ENCODE peak calls at places on chromosomes 11 and 22, in four cellular contexts. V is mucosa of descending colon, Q is choroid plexus epithelial cell, X is fibroblast of lung. B is an unnamed sample.

GRCh38 chr11:10139656-10140055 is 154.4 kb downstream of the SBF2 start:
- DNase-seq in V (no peak), Q (peak), X (peak), B (peak)

GRCh38 chr11:75196426-75196825 is 44.1 kb upstream of the TPBGL start:
- DNase-seq in V (no peak), Q (no peak), X (no peak), B (peak)

GRCh38 chr11:17298302-17298701 is 21.8 kb downstream of the NUCB2 start:
- DNase-seq in V (no peak), Q (no peak), X (no peak), B (no peak)

GRCh38 chr11:59668188-59668949 is 468 bp downstream of the PATL1 start:
- DNase-seq in V (peak), Q (peak), X (peak), B (peak)

GRCh38 chr11:1217151-1217550 is 5.7 kb upstream of the MUC5B start:
- DNase-seq in V (peak), Q (no peak), X (no peak), B (no peak)

GRCh38 chr22:35597692-35598395 is 19.3 kb downstream of the MB start:
- DNase-seq in V (no peak), Q (no peak), X (no peak), B (no peak)

GRCh38 chr22:20429254-20430100 is 8.1 kb downstream of the SCARF2 start:
- DNase-seq in V (peak), Q (no peak), X (no peak), B (no peak)

GRCh38 chr11:33475999-33476398 is 218.8 kb downstream of the HIPK3 start:
- DNase-seq in V (no peak), Q (peak), X (peak), B (peak)

GRCh38 chr11:88604255-88604654 is 266.7 kb upstream of the CTSC start:
- DNase-seq in V (no peak), Q (peak), X (peak), B (peak)

GRCh38 chr11:120519474-120519873 is 7.9 kb downstream of the GRIK4 start:
- DNase-seq in V (no peak), Q (no peak), X (no peak), B (no peak)

GRCh38 chr22:29309332-29310064 is 3.0 kb downstream of the GAS2L1 start:
- DNase-seq in V (peak), Q (no peak), X (no peak), B (no peak)

GRCh38 chr11:7589861-7590260 is 76.1 kb downstream of the PPFIBP2 start:
- DNase-seq in V (no peak), Q (no peak), X (no peak), B (no peak)

GRCh38 chr11:60252208-60252566 is 9.2 kb upstream of the MS4A4E start:
- DNase-seq in V (no peak), Q (no peak), X (no peak), B (no peak)

GRCh38 chr22:49211176-49211575 is 616.5 kb downstream of the BRD1 start:
- DNase-seq in V (no peak), Q (no peak), X (no peak), B (no peak)

GRCh38 chr11:69542314-69543168 is 61.1 kb downstream of the LINC01488 start:
- DNase-seq in V (no peak), Q (no peak), X (no peak), B (no peak)

GRCh38 chr11:32071811-32072210 is 19.1 kb upstream of the RCN1 start:
- DNase-seq in V (no peak), Q (peak), X (peak), B (peak)

GRCh38 chr22:44318751-44319150 is 6.0 kb upstream of the SHISAL1 start:
- DNase-seq in V (no peak), Q (no peak), X (no peak), B (no peak)

DNA sequence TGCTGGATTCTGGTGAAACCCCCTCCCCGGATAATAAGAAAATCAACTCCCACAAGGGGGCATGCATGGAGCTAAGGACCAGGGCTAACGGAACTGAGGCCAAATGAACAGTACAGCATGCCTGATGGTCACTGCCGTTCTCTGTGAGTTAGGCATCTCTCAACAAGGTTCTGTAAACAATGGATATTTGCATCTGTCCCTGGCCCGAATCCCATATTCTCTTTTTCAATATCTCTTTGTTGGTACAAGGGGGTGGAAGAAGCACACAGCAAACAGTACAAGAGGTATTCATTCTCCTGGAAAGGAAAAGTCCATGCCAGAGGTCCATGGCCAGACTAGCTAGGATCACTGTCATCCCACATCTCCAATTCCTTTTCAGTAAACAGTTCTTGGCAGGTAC is 32.2 kb upstream of the APOA1 start:
- DNase-seq in V (no peak), Q (no peak), X (no peak), B (no peak)
- TF ChIP-seq CTCF in V (no peak), Q (no peak), X (no peak), B (no peak)

GRCh38 chr22:40179535-40179934 is 1.8 kb downstream of the TNRC6B start:
- DNase-seq in V (no peak), Q (no peak), X (no peak), B (no peak)
- H3K4me3 ChIP-seq in V (no peak), Q (peak), X (peak), B (peak)

GRCh38 chr11:43576834-43577521 is 103.6 kb upstream of the HSD17B12 start:
- DNase-seq in V (peak), Q (peak), X (peak), B (peak)
- TF ChIP-seq CTCF in V (no peak), Q (peak), X (peak), B (peak)

DNA sequence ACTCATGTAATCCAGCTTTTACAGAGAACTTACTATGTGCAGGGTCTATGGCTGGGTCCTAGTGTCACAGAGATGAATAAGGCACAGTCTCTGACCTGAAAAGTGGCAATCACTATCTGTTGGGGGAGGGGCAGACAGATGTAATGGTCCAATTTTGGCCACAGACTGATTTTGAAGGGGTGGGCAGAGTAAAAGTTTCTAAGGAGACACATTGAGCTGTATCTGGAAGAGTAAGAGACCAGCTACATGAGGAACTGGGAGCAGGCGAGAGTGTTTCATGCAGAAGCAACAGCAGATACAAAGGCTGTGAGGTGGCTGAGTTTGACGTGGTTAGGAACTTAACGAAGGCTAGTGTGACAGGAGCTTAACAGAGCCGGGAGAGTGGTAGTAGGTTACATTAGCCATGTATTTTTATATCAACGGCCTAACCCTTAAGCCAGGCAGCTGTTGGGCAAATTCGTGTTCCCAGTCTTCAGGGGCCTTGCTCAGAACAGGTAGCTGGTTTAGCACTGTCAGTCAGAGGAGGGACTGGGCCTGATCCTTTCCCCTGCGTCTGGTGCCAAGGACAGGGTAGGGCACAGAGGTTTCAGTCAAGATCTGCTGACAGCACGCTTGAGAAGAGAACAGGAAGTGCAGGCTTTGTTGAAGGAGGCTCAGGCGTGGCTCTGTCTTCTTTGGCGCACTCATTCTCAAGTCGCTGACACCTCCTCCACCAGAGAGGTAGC is 1.4 kb upstream of the STIM1 start:
- DNase-seq in V (peak), Q (no peak), X (no peak), B (no peak)
- H3K4me3 ChIP-seq in V (no peak), Q (no peak), X (no peak), B (no peak)

DNA sequence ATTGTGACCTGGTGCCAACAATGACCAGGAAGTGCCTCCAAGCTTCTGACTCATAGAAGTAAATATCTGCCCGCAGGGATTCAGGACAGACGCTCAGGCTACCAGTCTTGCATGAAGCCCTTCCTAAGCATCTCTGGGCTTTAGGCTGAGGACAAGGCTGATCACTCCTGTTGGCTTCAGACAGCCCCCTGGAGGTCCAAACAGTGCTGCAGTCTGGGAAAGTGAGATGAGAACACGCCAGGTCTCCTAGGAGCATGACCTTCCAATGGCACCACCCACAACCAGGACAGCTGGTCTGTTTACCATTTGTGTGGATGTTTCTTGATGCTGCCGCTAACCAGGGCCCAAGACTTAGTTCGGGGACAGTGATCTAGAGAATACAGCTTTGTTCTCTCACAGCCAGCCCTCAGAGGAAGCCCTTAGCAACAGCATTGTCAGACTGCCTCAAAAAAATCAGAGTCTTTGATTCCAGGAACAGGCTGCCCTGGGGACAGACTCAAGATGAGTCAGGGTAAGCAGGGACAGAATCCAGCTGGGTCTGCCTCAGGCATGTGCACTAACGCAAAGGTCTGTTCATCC is 111.2 kb downstream of the ZNF280B start:
- DNase-seq in V (no peak), Q (peak), X (peak), B (peak)
- TF ChIP-seq CTCF in V (no peak), Q (peak), X (peak), B (peak)

B was measured in fibroblast of pulmonary artery.